ENCODE peak calls at places on chromosomes 4 and X, in five cellular contexts. C, A, M, E and Z are unnamed samples.

GRCh38 chr4:174714393-174715211 is 114.4 kb downstream of the GLRA3 start:
- DNase-seq in C (no peak), A (no peak), M (peak), E (peak), Z (no peak)

GRCh38 chr4:131001371-131001770 is 1905.4 kb downstream of the C4orf33 start:
- DNase-seq in C (no peak), A (no peak), M (no peak), E (no peak), Z (no peak)

GRCh38 chr4:125115941-125116340 is 198.8 kb upstream of the FAT4 start:
- DNase-seq in C (no peak), A (no peak), M (no peak), E (no peak), Z (no peak)

GRCh38 chrX:150854856-150855255 is 43.6 kb downstream of the CD99L2 start:
- DNase-seq in C (no peak), A (no peak), M (no peak), E (no peak), Z (no peak)

GRCh38 chr4:152927737-152928136 is 8.4 kb upstream of the FHDC1 start:
- DNase-seq in C (no peak), A (no peak), M (no peak), E (no peak), Z (no peak)

GRCh38 chr4:667545-667925 is 6.5 kb downstream of the ATP5ME start:
- DNase-seq in C (peak), A (no peak), M (no peak), E (no peak), Z (no peak)

GRCh38 chr4:141027421-141027820 is 105.8 kb downstream of the RNF150 start:
- DNase-seq in C (no peak), A (no peak), M (no peak), E (no peak), Z (no peak)

GRCh38 chr4:180827610-180828009 is 1415.6 kb upstream of the TENM3 start:
- DNase-seq in C (no peak), A (no peak), M (no peak), E (no peak), Z (no peak)

GRCh38 chr4:25795566-25796454 is 67.0 kb downstream of the SEL1L3 start:
- DNase-seq in C (no peak), A (no peak), M (no peak), E (peak), Z (no peak)
- TF ChIP-seq CTCF in C (no peak), A (no peak), M (no peak), E (peak), Z (no peak)

DNA sequence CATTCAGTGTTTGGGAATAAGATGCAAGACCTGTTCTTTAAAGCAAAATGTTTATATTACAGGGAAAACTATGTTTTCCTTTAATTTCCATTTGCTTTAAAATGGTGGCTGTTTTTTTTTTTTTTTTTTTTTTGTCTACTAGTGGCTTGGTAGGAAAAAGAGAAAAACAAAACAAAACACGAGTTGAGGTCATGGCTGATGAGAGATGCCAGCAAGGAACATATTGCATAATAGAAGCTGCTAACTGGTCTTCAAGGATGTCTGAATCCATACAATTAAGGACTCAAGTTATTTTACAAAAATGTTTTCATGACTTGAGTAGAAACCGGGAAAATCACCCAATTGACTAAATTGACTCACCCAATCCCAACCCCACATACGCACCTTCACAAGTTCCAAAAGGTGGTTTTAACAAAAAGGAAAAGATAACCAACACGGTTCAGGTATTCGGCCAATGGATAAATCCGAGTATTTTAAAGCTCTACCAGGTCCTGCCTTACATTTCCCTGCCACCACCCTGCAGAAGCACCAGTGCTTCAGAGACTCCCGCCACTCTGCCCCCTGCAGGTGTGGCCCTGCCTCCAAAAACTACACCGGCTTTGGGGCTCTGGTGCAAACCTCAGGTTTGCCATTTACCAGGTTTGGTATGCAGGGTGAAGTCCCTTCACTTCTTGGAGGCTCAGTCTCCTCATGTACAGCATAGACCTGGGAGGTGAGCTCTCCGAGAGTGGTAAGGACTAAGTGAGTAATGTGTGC is 27.1 kb downstream of the PIR start:
- DNase-seq in C (no peak), A (no peak), M (no peak), E (peak), Z (no peak)
- TF ChIP-seq CTCF in C (no peak), A (no peak), M (peak), E (peak), Z (no peak)

DNA sequence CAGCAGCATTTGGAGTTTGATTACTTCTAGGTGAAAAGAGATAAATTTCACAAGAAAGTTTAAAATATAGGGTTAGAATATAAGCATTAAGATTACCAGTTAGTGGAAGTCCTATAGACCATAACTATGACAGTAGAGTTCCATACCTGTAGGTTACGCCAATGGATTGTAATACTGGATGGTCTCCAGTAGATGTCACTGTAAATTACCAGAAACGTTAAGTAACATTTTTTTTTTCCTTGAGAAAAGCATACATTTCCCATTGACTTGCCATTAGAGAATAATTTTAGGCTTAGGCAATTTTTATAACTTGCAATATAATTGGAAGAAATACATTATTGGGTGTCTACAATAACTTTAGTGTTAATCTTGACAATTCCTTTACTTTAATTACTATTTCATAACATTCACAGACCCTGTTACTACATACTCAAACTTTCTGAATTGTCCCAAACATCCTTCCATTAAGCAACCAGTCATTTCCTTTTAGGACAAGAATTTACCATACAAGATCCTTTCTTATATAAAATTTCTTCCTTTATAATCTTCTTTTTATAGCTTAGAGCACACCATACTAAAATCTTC is 304.1 kb upstream of the TECRL start:
- DNase-seq in C (no peak), A (no peak), M (peak), E (no peak), Z (no peak)
- TF ChIP-seq CTCF in C (peak), A (peak), M (peak), E (peak), Z (no peak)

DNA sequence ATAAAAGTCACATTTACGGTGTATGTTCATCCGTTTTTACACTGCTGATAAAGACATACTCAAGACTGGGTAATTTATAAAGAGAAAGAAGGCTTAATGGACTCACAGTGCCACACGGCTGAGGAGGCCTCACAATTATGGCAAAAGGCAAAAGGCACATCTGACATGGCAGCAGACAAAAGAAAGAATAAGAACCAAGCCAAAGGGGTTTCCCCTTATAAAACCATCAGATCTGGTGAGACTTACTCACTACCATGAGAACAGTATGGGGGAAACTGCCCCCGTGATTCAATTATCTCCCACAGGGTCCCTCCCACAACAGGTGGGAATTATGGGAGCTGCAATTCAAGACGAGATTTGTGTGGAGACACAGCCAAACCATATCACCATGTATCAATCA is 7.3 kb upstream of the GUCY1B1 start:
- DNase-seq in C (no peak), A (no peak), M (no peak), E (no peak), Z (no peak)
- TF ChIP-seq CTCF in C (no peak), A (no peak), M (no peak), E (no peak), Z (no peak)

GRCh38 chrX:63929608-63930007 is 144.6 kb upstream of the ARHGEF9 start:
- DNase-seq in C (no peak), A (no peak), M (no peak), E (no peak), Z (no peak)

GRCh38 chrX:63934160-63934559 is 149.1 kb upstream of the ARHGEF9 start:
- DNase-seq in C (no peak), A (no peak), M (no peak), E (no peak), Z (no peak)

GRCh38 chrX:63932907-63933306 is 147.9 kb upstream of the ARHGEF9 start:
- DNase-seq in C (no peak), A (no peak), M (no peak), E (no peak), Z (no peak)

GRCh38 chrX:63932006-63932405 is 147.0 kb upstream of the ARHGEF9 start:
- DNase-seq in C (no peak), A (no peak), M (no peak), E (no peak), Z (no peak)

GRCh38 chrX:63930140-63930539 is 145.1 kb upstream of the ARHGEF9 start:
- DNase-seq in C (no peak), A (no peak), M (no peak), E (no peak), Z (no peak)
- TF ChIP-seq CTCF in C (no peak), A (no peak), M (no peak), E (peak), Z (no peak)

GRCh38 chr4:40225497-40225896 is 28.7 kb downstream of the RHOH start:
- DNase-seq in C (no peak), A (no peak), M (no peak), E (no peak), Z (no peak)

GRCh38 chr4:40227284-40227683 is 30.5 kb downstream of the RHOH start:
- DNase-seq in C (no peak), A (no peak), M (peak), E (no peak), Z (no peak)

GRCh38 chr4:40231464-40231863 is 34.6 kb downstream of the RHOH start:
- DNase-seq in C (no peak), A (no peak), M (no peak), E (no peak), Z (no peak)

GRCh38 chr4:40232610-40233009 is 35.8 kb downstream of the RHOH start:
- DNase-seq in C (no peak), A (no peak), M (no peak), E (no peak), Z (no peak)

DNA sequence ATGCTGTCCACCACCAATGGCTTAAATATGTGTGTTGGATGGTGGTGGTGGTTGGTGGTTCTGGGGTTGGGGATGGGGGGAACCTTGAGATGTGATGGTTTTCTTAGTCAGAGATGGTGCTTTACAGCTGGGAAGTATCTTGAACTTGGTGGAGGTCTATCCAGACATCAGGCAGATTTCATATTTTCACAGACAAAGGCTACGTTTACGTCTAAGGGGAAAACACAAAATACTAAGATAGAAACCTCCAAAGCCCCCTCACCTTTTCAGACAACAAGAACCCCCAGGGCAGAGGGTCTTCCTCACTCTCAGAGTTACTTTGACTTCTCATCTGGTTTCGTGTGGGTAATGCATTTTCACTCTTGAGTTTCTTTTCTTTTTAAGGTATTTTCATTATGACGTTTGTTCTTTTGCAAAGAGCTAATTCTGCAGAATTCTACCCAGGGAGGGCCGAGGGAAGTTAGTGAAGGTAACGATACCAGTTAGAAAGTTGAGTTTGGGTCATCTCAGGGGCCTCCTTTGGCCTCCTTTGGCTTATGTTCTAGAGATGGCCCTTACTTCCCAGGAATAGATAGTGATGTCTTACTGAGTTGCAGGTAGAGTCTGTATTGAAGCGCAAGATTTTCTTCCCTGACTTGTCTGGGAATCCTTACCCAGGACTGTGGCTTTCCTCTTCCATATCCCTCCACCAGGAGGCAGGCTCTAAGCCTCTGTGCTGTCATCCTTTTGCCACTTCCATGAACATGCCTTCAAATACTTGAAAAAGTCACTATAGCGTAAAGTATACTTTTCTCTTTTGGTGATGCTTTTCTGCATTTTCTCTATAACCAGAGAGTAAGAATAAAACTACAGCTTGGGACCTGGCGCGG is 31.9 kb downstream of the RHOH start:
- DNase-seq in C (no peak), A (no peak), M (peak), E (peak), Z (no peak)
- TF ChIP-seq CTCF in C (peak), A (peak), M (peak), E (peak), Z (no peak)

GRCh38 chrX:97011540-97011939 is 127.8 kb downstream of the RPA4 start:
- DNase-seq in C (no peak), A (no peak), M (no peak), E (no peak), Z (no peak)

GRCh38 chrX:97021680-97022079 is 138.0 kb downstream of the RPA4 start:
- DNase-seq in C (no peak), A (no peak), M (no peak), E (no peak), Z (no peak)

DNA sequence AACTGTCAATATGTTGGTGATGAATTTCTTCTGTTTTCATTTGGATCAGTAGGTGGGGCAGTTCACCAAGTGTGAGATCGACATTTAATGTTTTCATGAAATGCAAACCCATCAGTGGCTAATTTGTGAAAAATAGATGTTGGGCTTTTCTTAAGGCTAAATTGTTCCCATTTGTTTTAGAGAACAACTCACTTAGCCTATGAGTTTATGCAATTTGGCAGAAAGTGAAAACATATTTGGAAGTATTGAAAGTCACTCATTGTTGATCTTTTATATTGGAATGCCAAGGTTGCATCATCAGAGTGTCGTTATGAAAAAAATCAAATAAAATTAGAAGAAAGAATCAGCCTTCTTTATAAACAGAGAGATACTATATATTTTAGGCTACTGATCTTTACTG is 132.4 kb downstream of the RPA4 start:
- DNase-seq in C (no peak), A (no peak), M (no peak), E (no peak), Z (no peak)
- TF ChIP-seq CTCF in C (no peak), A (no peak), M (peak), E (no peak), Z (no peak)